ENCODE peak calls at places on chromosomes 1 and 21, in nine cellular contexts. Z is cardiac muscle cell, J is IMR-90, I is HCT116, K is neural progenitor cell, L is psoas muscle, G is stomach, C is GM06990, V is thoracic aorta. F is an unnamed sample. For H3K36me3, the result is how much of the 10 kb centered on the place peaks cover.

GRCh38 chr1:185155600-185156320 is 993 bp downstream of the TRMT1L start:
- DNase-seq in Z (no peak), J (peak), I (no peak), K (peak), L (no peak), G (no peak), C (peak), V (no peak), F (no peak)

GRCh38 chr1:211829343-211830054 is 1.1 kb downstream of the LPGAT1 start:
- DNase-seq in Z (peak), J (no peak), I (no peak), K (peak), L (peak), G (no peak), C (peak), V (no peak), F (peak)

GRCh38 chr1:18320051-18320450 is 160.7 kb upstream of the KLHDC7A start:
- DNase-seq in Z (peak), J (no peak), I (no peak), K (no peak), L (no peak), G (peak), C (no peak), V (no peak), F (no peak)

GRCh38 chr1:116067564-116067887 is 43.7 kb upstream of the MAB21L3 start:
- DNase-seq in Z (no peak), J (peak), I (no peak), K (no peak), L (peak), G (no peak), C (no peak), V (no peak), F (no peak)

GRCh38 chr1:170664828-170665617 is 1.1 kb downstream of the PRRX1 start:
- DNase-seq in Z (peak), J (peak), I (no peak), K (peak), L (peak), G (no peak), C (no peak), V (no peak), F (no peak)

GRCh38 chr1:24374891-24375786 is 38.4 kb downstream of the STPG1 start:
- DNase-seq in Z (no peak), J (peak), I (no peak), K (peak), L (no peak), G (no peak), C (no peak), V (no peak), F (peak)

GRCh38 chr1:214513394-214513793 is 38.0 kb downstream of the PTPN14 start:
- DNase-seq in Z (no peak), J (no peak), I (no peak), K (no peak), L (no peak), G (no peak), C (no peak), V (no peak), F (no peak)

GRCh38 chr1:11434926-11435325 is 44.0 kb upstream of the DISP3 start:
- DNase-seq in Z (no peak), J (no peak), I (no peak), K (no peak), L (no peak), G (no peak), C (no peak), V (no peak), F (no peak)

GRCh38 chr1:203536575-203536974 is 42.6 kb downstream of the OPTC start:
- DNase-seq in Z (no peak), J (peak), I (no peak), K (no peak), L (no peak), G (no peak), C (no peak), V (no peak), F (no peak)

GRCh38 chr1:204829133-204829532 is 41.5 kb upstream of the NFASC start:
- DNase-seq in Z (no peak), J (no peak), I (no peak), K (peak), L (no peak), G (no peak), C (no peak), V (no peak), F (no peak)

GRCh38 chr21:23021481-23021880 is 2023.3 kb downstream of the NCAM2 start:
- DNase-seq in Z (no peak), J (no peak), I (no peak), K (no peak), L (no peak), G (no peak), C (no peak), V (no peak), F (no peak)

GRCh38 chr1:2386636-2387611 is 4.4 kb downstream of the MORN1 start:
- DNase-seq in Z (no peak), J (no peak), I (no peak), K (no peak), L (no peak), G (no peak), C (no peak), V (no peak), F (no peak)

GRCh38 chr1:193700710-193701355 is 514.4 kb upstream of the B3GALT2 start:
- DNase-seq in Z (no peak), J (peak), I (peak), K (no peak), L (no peak), G (no peak), C (no peak), V (no peak), F (no peak)

GRCh38 chr1:154714638-154715037 is 106.7 kb upstream of the ADAR start:
- DNase-seq in Z (peak), J (peak), I (no peak), K (peak), L (no peak), G (peak), C (no peak), V (no peak), F (peak)

GRCh38 chr21:44433791-44434567 is 21.3 kb upstream of the LRRC3 start:
- DNase-seq in Z (no peak), J (no peak), I (no peak), K (no peak), L (no peak), G (no peak), C (no peak), V (no peak), F (no peak)

GRCh38 chr1:156925154-156926010 is 5.0 kb downstream of the LRRC71 start:
- DNase-seq in Z (no peak), J (no peak), I (no peak), K (no peak), L (no peak), G (no peak), C (no peak), V (no peak), F (no peak)

GRCh38 chr1:85315789-85316188 is 39.4 kb upstream of the BCL10 start:
- DNase-seq in Z (peak), J (peak), I (no peak), K (no peak), L (no peak), G (no peak), C (no peak), V (no peak), F (no peak)

GRCh38 chr1:167200749-167201148 is 19.9 kb upstream of the POU2F1 start:
- DNase-seq in Z (no peak), J (no peak), I (no peak), K (no peak), L (no peak), G (no peak), C (no peak), V (no peak), F (no peak)

GRCh38 chr1:205488074-205488723 is 16.3 kb upstream of the CDK18 start:
- DNase-seq in Z (peak), J (peak), I (peak), K (peak), L (no peak), G (peak), C (no peak), V (no peak), F (peak)

GRCh38 chr1:210447456-210448057 is 118.9 kb downstream of the HHAT start:
- DNase-seq in Z (no peak), J (no peak), I (no peak), K (no peak), L (no peak), G (no peak), C (no peak), V (no peak), F (no peak)

DNA sequence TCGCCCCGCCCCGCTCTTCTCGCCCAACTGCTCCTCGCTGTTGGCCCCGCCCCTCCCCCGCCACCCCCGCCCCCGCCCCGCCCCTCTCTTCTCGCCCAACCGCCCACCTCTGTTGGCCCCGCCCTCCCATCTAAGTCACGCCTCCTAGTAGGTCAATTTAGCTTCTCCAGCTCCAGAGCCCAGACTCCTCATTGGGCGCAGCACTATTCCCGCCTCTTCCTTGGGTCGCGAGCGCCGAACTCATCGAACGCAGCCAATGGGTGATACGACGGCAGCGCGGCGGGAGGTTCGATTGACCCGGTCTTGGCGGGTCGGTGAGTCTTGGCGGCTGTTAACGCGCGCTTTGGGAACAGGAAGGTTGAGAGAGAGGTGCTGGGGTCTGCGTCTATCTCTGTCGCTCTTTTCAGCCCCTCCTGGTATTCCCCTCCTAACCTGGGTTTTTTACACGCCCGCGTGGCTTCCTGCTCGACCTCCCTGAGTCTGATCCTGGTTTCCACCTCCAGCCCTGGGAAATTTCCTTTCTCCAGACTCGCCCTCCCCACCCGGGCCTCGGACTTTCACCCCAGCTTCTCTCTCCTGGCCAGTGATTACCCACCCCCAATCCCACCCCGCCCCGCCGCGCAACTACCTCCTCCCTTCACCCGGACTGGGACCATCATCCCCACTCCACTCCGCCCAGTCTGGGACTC is at the start of gene RAD54L:
- DNase-seq in Z (peak), J (peak), I (peak), K (peak), L (peak), G (peak), C (peak), V (peak), F (peak)
- TF ChIP-seq CTCF in Z (no peak), J (no peak), I (no peak), K (no peak), L (no peak), G (no peak), C (no peak), V (no peak), F (no peak)

GRCh38 chr1:160674415-160674814 is 27.6 kb upstream of the SLAMF1 start:
- DNase-seq in Z (no peak), J (no peak), I (no peak), K (no peak), L (no peak), G (no peak), C (no peak), V (no peak), F (no peak)
- H3K4me3 ChIP-seq in Z (no peak), J (no peak), I (no peak), K (no peak), L (no peak), G (no peak), C (no peak), V (no peak), F (no peak)

DNA sequence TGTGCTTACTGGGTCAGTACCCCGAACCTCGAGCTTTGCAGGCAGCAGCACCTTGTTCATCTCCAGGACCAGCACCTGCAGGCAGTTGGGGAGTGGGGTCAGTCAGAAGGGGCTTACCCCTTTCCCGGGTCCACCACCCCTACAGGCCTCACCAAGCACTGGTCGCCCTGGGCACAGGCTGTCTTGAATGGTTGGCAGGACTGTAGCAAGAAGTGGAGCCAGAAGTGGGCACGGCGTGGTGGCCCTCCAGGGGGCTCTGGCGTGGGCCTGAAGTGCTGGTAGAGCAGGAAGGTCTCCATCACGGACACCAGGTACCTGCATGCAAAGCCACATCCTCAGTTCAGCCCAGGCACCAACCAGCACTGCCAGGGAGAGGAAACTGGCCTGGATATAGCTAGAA is 5.2 kb downstream of the MAP3K6 start:
- DNase-seq in Z (no peak), J (no peak), I (no peak), K (no peak), L (no peak), G (no peak), C (no peak), V (no peak), F (no peak)
- H3K36me3 ChIP-seq in Z (under half), J (under half), I (under half), K (under half), L (half or more), G (half or more), C (under half), V (half or more), F (under half)

GRCh38 chr21:39107739-39108138 is 75.5 kb downstream of the PSMG1 start:
- DNase-seq in Z (no peak), J (no peak), I (no peak), K (no peak), L (no peak), G (no peak), C (no peak), V (no peak), F (no peak)

GRCh38 chr21:39105836-39106235 is 77.4 kb downstream of the PSMG1 start:
- DNase-seq in Z (no peak), J (no peak), I (no peak), K (no peak), L (no peak), G (no peak), C (no peak), V (no peak), F (no peak)

GRCh38 chr21:39105341-39105765 is 77.9 kb downstream of the PSMG1 start:
- DNase-seq in Z (no peak), J (peak), I (no peak), K (no peak), L (no peak), G (no peak), C (no peak), V (no peak), F (no peak)

GRCh38 chr21:39108291-39109162 is 74.7 kb downstream of the PSMG1 start:
- DNase-seq in Z (no peak), J (no peak), I (no peak), K (no peak), L (no peak), G (no peak), C (no peak), V (no peak), F (no peak)

GRCh38 chr21:39106881-39107462 is 76.3 kb downstream of the PSMG1 start:
- DNase-seq in Z (no peak), J (no peak), I (no peak), K (no peak), L (no peak), G (peak), C (no peak), V (no peak), F (no peak)
- TF ChIP-seq CTCF in Z (no peak), J (no peak), I (no peak), K (no peak), L (no peak), G (no peak), C (no peak), V (no peak), F (no peak)

DNA sequence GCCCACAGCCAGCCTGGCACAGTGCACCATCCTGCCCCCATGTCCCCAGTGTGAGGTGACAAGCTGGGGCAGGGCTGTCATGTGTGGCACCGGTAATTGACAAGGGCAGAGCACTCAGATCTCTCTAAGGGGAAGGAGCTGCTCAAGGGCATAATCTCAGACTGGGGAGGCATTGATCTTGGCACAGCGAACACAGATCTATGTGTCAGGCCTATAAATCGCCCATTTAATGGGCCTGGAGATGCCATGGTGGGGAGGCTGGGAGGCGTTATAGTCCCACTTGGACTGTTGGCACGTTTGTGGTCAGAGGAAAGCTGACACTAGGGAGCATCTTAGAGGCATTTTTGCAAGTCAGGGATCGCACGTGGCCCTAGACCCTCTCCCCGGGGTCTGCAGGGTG is 594.1 kb downstream of the PTPRU start:
- DNase-seq in Z (no peak), J (no peak), I (no peak), K (no peak), L (no peak), G (peak), C (no peak), V (no peak), F (no peak)
- H3K4me3 ChIP-seq in Z (no peak), J (no peak), I (no peak), K (no peak), L (no peak), G (no peak), C (no peak), V (no peak), F (no peak)

DNA sequence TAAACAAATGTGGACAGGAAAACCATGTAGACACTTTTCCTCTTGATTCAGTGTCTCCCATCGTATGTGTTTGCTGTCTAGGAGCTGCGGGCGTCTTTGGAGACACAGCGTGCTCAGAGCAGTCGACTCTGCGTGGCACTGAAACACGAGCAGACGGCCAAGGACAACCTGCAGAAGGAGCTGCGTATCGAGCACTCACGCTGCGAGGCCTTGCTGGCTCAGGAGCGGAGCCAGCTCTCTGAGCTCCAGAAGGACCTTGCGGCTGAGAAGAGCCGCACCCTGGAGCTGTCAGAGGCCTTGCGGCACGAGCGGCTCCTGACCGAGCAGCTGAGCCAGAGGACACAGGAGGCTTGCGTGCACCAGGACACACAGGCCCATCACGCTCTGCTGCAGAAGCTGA is 27.2 kb upstream of the DIP2A start:
- DNase-seq in Z (no peak), J (no peak), I (no peak), K (no peak), L (no peak), G (no peak), C (no peak), V (no peak), F (no peak)
- H3K36me3 ChIP-seq in Z (under half), J (half or more), I (under half), K (under half), L (half or more), G (half or more), C (under half), V (half or more), F (under half)

F was measured in Caco-2.